ENCODE peak calls at places on chromosomes 3 and 15, in nine cellular contexts. D, H, M, T, S, K, Y, J and B are unnamed samples.

GRCh38 chr3:154310840-154311239 is 13.4 kb downstream of the DHX36 start:
- DNase-seq in D (no peak), H (peak; percentile 4), M (no peak), T (no peak), S (no peak), K (no peak), Y (no peak), J (no peak), B (no peak)

GRCh38 chr3:18046531-18046930 is 304.1 kb upstream of the TBC1D5 start:
- DNase-seq in D (no peak), H (no peak), M (no peak), T (no peak), S (no peak), K (no peak), Y (no peak), J (no peak), B (no peak)

GRCh38 chr3:123068227-123069020 is 1.6 kb downstream of the PDIA5 start:
- DNase-seq in D (no peak), H (no peak), M (no peak), T (peak; percentile 75), S (no peak), K (no peak), Y (no peak), J (no peak), B (no peak)

GRCh38 chr3:45978348-45978747 is 17.3 kb downstream of the FYCO1 start:
- DNase-seq in D (no peak), H (no peak), M (no peak), T (no peak), S (no peak), K (no peak), Y (no peak), J (peak; percentile 78), B (no peak)

GRCh38 chr15:73573572-73573971 is 59.6 kb downstream of the NPTN start:
- DNase-seq in D (no peak), H (peak; percentile 80), M (peak; percentile 89), T (no peak), S (no peak), K (no peak), Y (no peak), J (no peak), B (no peak)

GRCh38 chr3:27923349-27924068 is 201.4 kb upstream of the EOMES start:
- DNase-seq in D (no peak), H (no peak), M (no peak), T (no peak), S (no peak), K (no peak), Y (no peak), J (no peak), B (no peak)

GRCh38 chr15:46618984-46619383 is 984.2 kb downstream of the SQOR start:
- DNase-seq in D (no peak), H (no peak), M (no peak), T (no peak), S (no peak), K (no peak), Y (no peak), J (no peak), B (no peak)

GRCh38 chr15:25944386-25944785 is 81.3 kb upstream of the ATP10A start:
- DNase-seq in D (no peak), H (no peak), M (no peak), T (no peak), S (no peak), K (no peak), Y (no peak), J (no peak), B (no peak)

GRCh38 chr3:192901435-192901834 is 16.2 kb downstream of the MB21D2 start:
- DNase-seq in D (no peak), H (peak; percentile 65), M (no peak), T (no peak), S (no peak), K (no peak), Y (no peak), J (no peak), B (no peak)

GRCh38 chr15:94141802-94142201 is 89.6 kb upstream of the MCTP2 start:
- DNase-seq in D (no peak), H (no peak), M (no peak), T (no peak), S (no peak), K (no peak), Y (no peak), J (no peak), B (no peak)

GRCh38 chr3:175535351-175535750 is 676.2 kb downstream of the NAALADL2 start:
- DNase-seq in D (no peak), H (no peak), M (no peak), T (no peak), S (no peak), K (no peak), Y (no peak), J (no peak), B (no peak)

GRCh38 chr15:66097151-66098018 is 156.2 kb downstream of the MEGF11 start:
- DNase-seq in D (peak; percentile 21), H (no peak), M (peak; percentile 60), T (no peak), S (no peak), K (no peak), Y (no peak), J (no peak), B (no peak)

GRCh38 chr3:140103986-140104645 is 169.1 kb downstream of the CLSTN2 start:
- DNase-seq in D (no peak), H (no peak), M (no peak), T (no peak), S (no peak), K (no peak), Y (no peak), J (no peak), B (no peak)

GRCh38 chr3:175422744-175423143 is 563.6 kb downstream of the NAALADL2 start:
- DNase-seq in D (no peak), H (no peak), M (no peak), T (no peak), S (no peak), K (no peak), Y (no peak), J (no peak), B (no peak)

GRCh38 chr3:195129644-195130492 is 141.1 kb downstream of the XXYLT1 start:
- DNase-seq in D (no peak), H (no peak), M (no peak), T (no peak), S (no peak), K (no peak), Y (no peak), J (no peak), B (no peak)

GRCh38 chr3:54892168-54892567 is 35.7 kb downstream of the LRTM1 start:
- DNase-seq in D (no peak), H (no peak), M (no peak), T (no peak), S (no peak), K (no peak), Y (no peak), J (no peak), B (no peak)

GRCh38 chr3:54891540-54891897 is 36.3 kb downstream of the LRTM1 start:
- DNase-seq in D (peak; percentile 94), H (no peak), M (peak; percentile 92), T (peak; percentile 42), S (peak; percentile 88), K (peak; percentile 83), Y (peak; percentile 91), J (peak; percentile 79), B (peak; percentile 30)

GRCh38 chr3:54888873-54889272 is 39.0 kb downstream of the LRTM1 start:
- DNase-seq in D (no peak), H (no peak), M (no peak), T (no peak), S (no peak), K (peak; percentile 22), Y (no peak), J (no peak), B (no peak)

GRCh38 chr3:54889731-54890130 is 38.1 kb downstream of the LRTM1 start:
- DNase-seq in D (no peak), H (no peak), M (no peak), T (no peak), S (no peak), K (no peak), Y (no peak), J (no peak), B (no peak)

GRCh38 chr3:54888162-54888561 is 39.7 kb downstream of the LRTM1 start:
- DNase-seq in D (no peak), H (no peak), M (no peak), T (no peak), S (no peak), K (no peak), Y (no peak), J (no peak), B (no peak)
- H3K27ac ChIP-seq in D (peak overlapping the region; percentile 79), H (no peak overlapping the region), M (no peak overlapping the region), T (no peak overlapping the region), S (no peak overlapping the region), K (no peak overlapping the region), Y (no peak overlapping the region), J (no peak overlapping the region), B (no peak overlapping the region)

DNA sequence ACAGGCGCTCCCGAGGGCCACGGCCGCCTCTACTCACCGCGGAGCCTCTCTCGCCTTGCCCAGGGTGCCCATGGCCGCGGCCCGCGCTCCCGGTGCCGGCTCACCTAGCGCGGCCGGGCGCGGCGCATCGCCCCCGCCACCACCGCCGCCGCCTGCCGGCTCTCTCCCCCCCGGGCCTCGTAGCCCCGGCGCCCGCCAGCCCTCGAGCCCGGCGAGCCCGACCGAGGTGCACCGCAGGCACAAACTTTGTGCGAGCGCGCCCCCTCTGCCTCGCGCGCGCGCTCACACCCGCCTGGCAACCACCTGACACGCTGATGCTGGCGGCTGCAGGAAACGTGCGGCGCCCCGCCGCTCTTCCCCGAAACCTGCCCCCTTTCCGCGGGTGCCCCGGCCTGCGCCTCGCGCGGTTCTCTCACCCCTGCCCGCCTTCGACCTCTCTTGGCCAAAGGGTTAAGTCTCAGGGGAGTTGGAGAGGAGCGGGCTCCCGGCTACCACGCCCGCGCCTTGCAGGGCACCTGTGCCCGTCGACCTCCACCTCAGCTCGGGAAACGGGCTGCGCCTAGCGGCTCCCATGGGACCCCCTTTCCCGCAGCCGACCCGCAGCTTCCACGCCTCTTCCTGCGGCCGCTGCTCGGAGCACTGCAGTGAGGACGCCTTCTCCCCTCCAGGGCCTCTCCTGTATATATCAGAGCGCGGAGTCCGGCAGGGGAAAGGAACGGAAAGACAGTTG is at the start of gene RASGRP1:
- DNase-seq in D (peak; percentile 15), H (peak; percentile 59), M (no peak), T (peak; percentile 12), S (no peak), K (no peak), Y (peak; percentile 71), J (peak; percentile 21), B (no peak)
- H3K27ac ChIP-seq in D (no peak within 1 kb of the TSS), H (no peak within 1 kb of the TSS), M (no peak within 1 kb of the TSS), T (no peak within 1 kb of the TSS), S (peak within 1 kb of the TSS; percentile 55), K (peak within 1 kb of the TSS; percentile 80), Y (no peak within 1 kb of the TSS), J (no peak within 1 kb of the TSS), B (no peak within 1 kb of the TSS)

GRCh38 chr3:112298781-112299180 is 4.8 kb upstream of the SLC9C1 start:
- DNase-seq in D (no peak), H (no peak), M (no peak), T (no peak), S (no peak), K (no peak), Y (no peak), J (no peak), B (no peak)
- H3K27ac ChIP-seq in D (no peak overlapping the region), H (no peak overlapping the region), M (no peak overlapping the region), T (no peak overlapping the region), S (no peak overlapping the region), K (no peak overlapping the region), Y (no peak overlapping the region), J (no peak overlapping the region), B (no peak overlapping the region)

DNA sequence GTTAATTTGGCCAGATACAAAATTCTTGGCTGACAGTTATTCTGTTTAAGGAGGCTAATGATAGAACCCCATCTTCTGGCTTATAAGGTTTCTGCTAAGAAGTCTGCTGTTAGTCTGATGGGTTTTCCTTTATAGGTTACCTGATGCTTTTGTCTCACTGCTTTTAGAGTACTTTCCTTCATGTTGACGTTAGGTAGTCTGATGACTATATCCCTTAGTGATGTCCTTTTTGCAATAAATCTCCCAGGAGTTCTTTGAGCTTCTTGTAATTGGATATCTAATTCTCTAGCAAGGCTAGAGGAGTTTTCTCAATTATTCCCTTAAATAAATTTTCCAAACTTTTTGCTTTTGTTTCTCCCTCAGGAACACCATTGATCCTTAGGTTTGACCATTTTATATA is 114.1 kb upstream of the CDIN1 start:
- DNase-seq in D (no peak), H (no peak), M (no peak), T (no peak), S (no peak), K (no peak), Y (no peak), J (no peak), B (no peak)
- H3K27ac ChIP-seq in D (no peak overlapping the region), H (no peak overlapping the region), M (no peak overlapping the region), T (no peak overlapping the region), S (no peak overlapping the region), K (no peak overlapping the region), Y (no peak overlapping the region), J (no peak overlapping the region), B (no peak overlapping the region)